ENCODE peak calls at places on chromosomes 1 and 21, in five cellular contexts. One of them, this sample, is unnamed.

GRCh38 chr1:172993640-172994039 is 57.1 kb downstream of the TNFSF18 start:
- DNase-seq in memory B cell: no peak
- DNase-seq in activated naive CD4-positive, alpha-beta T cell treated with anti-CD3 and anti-CD28 coated beads, Interleukin-2, amount 10 ng/mL, durations not matched to agents 7 days and 5 days: no peak
- DNase-seq in stimulated activated effector memory CD8-positive, alpha-beta T cell treated with anti-CD3 and anti-CD28 coated beads, Interleukin-12 subunit alpha, Interleukin-12 subunit beta, amount 100 ng/mL, for 72 hours: no peak
- DNase-seq in left ventricle myocardium superior: no peak
- DNase-seq in this sample: no peak

GRCh38 chr1:231182317-231182716 is 20.5 kb downstream of the TRIM67 start:
- DNase-seq in memory B cell: no peak
- DNase-seq in activated naive CD4-positive, alpha-beta T cell treated with anti-CD3 and anti-CD28 coated beads, Interleukin-2, amount 10 ng/mL, durations not matched to agents 7 days and 5 days: no peak
- DNase-seq in stimulated activated effector memory CD8-positive, alpha-beta T cell treated with anti-CD3 and anti-CD28 coated beads, Interleukin-12 subunit alpha, Interleukin-12 subunit beta, amount 100 ng/mL, for 72 hours: no peak
- DNase-seq in left ventricle myocardium superior: no peak
- DNase-seq in this sample: no peak

GRCh38 chr21:43985690-43986251 is 26.3 kb upstream of the TRAPPC10 start:
- DNase-seq in memory B cell: no peak
- DNase-seq in activated naive CD4-positive, alpha-beta T cell treated with anti-CD3 and anti-CD28 coated beads, Interleukin-2, amount 10 ng/mL, durations not matched to agents 7 days and 5 days: no peak
- DNase-seq in stimulated activated effector memory CD8-positive, alpha-beta T cell treated with anti-CD3 and anti-CD28 coated beads, Interleukin-12 subunit alpha, Interleukin-12 subunit beta, amount 100 ng/mL, for 72 hours: no peak
- DNase-seq in left ventricle myocardium superior: no peak
- DNase-seq in this sample: no peak

GRCh38 chr1:209454340-209455014 is 129.0 kb upstream of the CAMK1G start:
- DNase-seq in memory B cell: no peak
- DNase-seq in activated naive CD4-positive, alpha-beta T cell treated with anti-CD3 and anti-CD28 coated beads, Interleukin-2, amount 10 ng/mL, durations not matched to agents 7 days and 5 days: no peak
- DNase-seq in stimulated activated effector memory CD8-positive, alpha-beta T cell treated with anti-CD3 and anti-CD28 coated beads, Interleukin-12 subunit alpha, Interleukin-12 subunit beta, amount 100 ng/mL, for 72 hours: no peak
- DNase-seq in left ventricle myocardium superior: no peak
- DNase-seq in this sample: no peak

GRCh38 chr1:198590454-198590853 is 48.4 kb upstream of the PTPRC start:
- DNase-seq in memory B cell: no peak
- DNase-seq in activated naive CD4-positive, alpha-beta T cell treated with anti-CD3 and anti-CD28 coated beads, Interleukin-2, amount 10 ng/mL, durations not matched to agents 7 days and 5 days: no peak
- DNase-seq in stimulated activated effector memory CD8-positive, alpha-beta T cell treated with anti-CD3 and anti-CD28 coated beads, Interleukin-12 subunit alpha, Interleukin-12 subunit beta, amount 100 ng/mL, for 72 hours: no peak
- DNase-seq in left ventricle myocardium superior: no peak
- DNase-seq in this sample: no peak

GRCh38 chr1:9143250-9143649 is 14.3 kb upstream of the GPR157 start:
- DNase-seq in memory B cell: no peak
- DNase-seq in activated naive CD4-positive, alpha-beta T cell treated with anti-CD3 and anti-CD28 coated beads, Interleukin-2, amount 10 ng/mL, durations not matched to agents 7 days and 5 days: no peak
- DNase-seq in stimulated activated effector memory CD8-positive, alpha-beta T cell treated with anti-CD3 and anti-CD28 coated beads, Interleukin-12 subunit alpha, Interleukin-12 subunit beta, amount 100 ng/mL, for 72 hours: no peak
- DNase-seq in left ventricle myocardium superior: no peak
- DNase-seq in this sample: no peak

GRCh38 chr1:8810987-8811386 is 6.5 kb downstream of the RERE start:
- DNase-seq in memory B cell: no peak
- DNase-seq in activated naive CD4-positive, alpha-beta T cell treated with anti-CD3 and anti-CD28 coated beads, Interleukin-2, amount 10 ng/mL, durations not matched to agents 7 days and 5 days: no peak
- DNase-seq in stimulated activated effector memory CD8-positive, alpha-beta T cell treated with anti-CD3 and anti-CD28 coated beads, Interleukin-12 subunit alpha, Interleukin-12 subunit beta, amount 100 ng/mL, for 72 hours: no peak
- DNase-seq in left ventricle myocardium superior: no peak
- DNase-seq in this sample: no peak

GRCh38 chr21:18603246-18603645 is 199.7 kb upstream of the TMPRSS15 start:
- DNase-seq in memory B cell: no peak
- DNase-seq in activated naive CD4-positive, alpha-beta T cell treated with anti-CD3 and anti-CD28 coated beads, Interleukin-2, amount 10 ng/mL, durations not matched to agents 7 days and 5 days: no peak
- DNase-seq in stimulated activated effector memory CD8-positive, alpha-beta T cell treated with anti-CD3 and anti-CD28 coated beads, Interleukin-12 subunit alpha, Interleukin-12 subunit beta, amount 100 ng/mL, for 72 hours: no peak
- DNase-seq in left ventricle myocardium superior: no peak
- DNase-seq in this sample: no peak

GRCh38 chr1:184664042-184664659 is 90.5 kb downstream of the EDEM3 start:
- DNase-seq in memory B cell: no peak
- DNase-seq in activated naive CD4-positive, alpha-beta T cell treated with anti-CD3 and anti-CD28 coated beads, Interleukin-2, amount 10 ng/mL, durations not matched to agents 7 days and 5 days: peak; percentile 58
- DNase-seq in stimulated activated effector memory CD8-positive, alpha-beta T cell treated with anti-CD3 and anti-CD28 coated beads, Interleukin-12 subunit alpha, Interleukin-12 subunit beta, amount 100 ng/mL, for 72 hours: peak; percentile 80
- DNase-seq in left ventricle myocardium superior: peak; percentile 90
- DNase-seq in this sample: peak; percentile 29